ENCODE peak calls at places on chromosomes 16 and 17, in eight cellular contexts. B, T, S, D, L, V, Q and H are unnamed samples.

GRCh38 chr17:47741109-47741792 is 8.2 kb downstream of the TBX21 start:
- DNase-seq in L (no peak), D (no peak), T (no peak), V (no peak), S (peak; percentile 18), Q (no peak), B (no peak), H (no peak)

GRCh38 chr16:73713817-73714495 is 582.7 kb upstream of the PSMD7 start:
- DNase-seq in S (no peak), D (no peak), L (no peak), Q (no peak), V (peak; percentile 53), B (no peak), T (peak; percentile 69), H (peak; percentile 17)

GRCh38 chr17:22505660-22506059 is 813.3 kb downstream of the KCNJ18 start:
- DNase-seq in T (no peak), V (no peak), S (no peak), B (no peak), D (no peak), Q (no peak), L (no peak), H (no peak)

GRCh38 chr16:46996391-46996790 is 22.9 kb upstream of the DNAJA2 start:
- DNase-seq in T (no peak), L (no peak), V (no peak), D (no peak), B (no peak), S (no peak), Q (no peak), H (no peak)

GRCh38 chr17:63973930-63974593 is 1.3 kb upstream of the SCN4A start:
- DNase-seq in D (no peak), V (no peak), S (no peak), B (no peak), Q (no peak), L (no peak), T (no peak), H (no peak)

GRCh38 chr16:80788016-80788415 is 16.4 kb downstream of the CDYL2 start:
- DNase-seq in Q (no peak), L (no peak), D (no peak), T (no peak), V (no peak), S (no peak), B (no peak), H (no peak)

GRCh38 chr17:41308251-41308917 is 725 bp downstream of the KRTAP16-1 start:
- DNase-seq in S (peak; percentile 93), V (no peak), L (no peak), Q (peak; percentile 48), D (peak; percentile 25), T (peak; percentile 1), B (peak; percentile 96), H (peak; percentile 57)

GRCh38 chr16:16861546-16861945 is 482.6 kb downstream of the NPIPA7 start:
- DNase-seq in V (peak; percentile 79), D (peak; percentile 42), S (peak; percentile 11), T (peak; percentile 40), B (no peak), L (peak; percentile 30), Q (no peak), H (peak; percentile 14)

GRCh38 chr16:86590501-86591144 is 12.3 kb downstream of the FOXL1 start:
- DNase-seq in D (no peak), V (peak; percentile 35), Q (no peak), T (no peak), S (no peak), B (no peak), L (no peak), H (no peak)

GRCh38 chr16:67966549-67967182 is 1.8 kb downstream of the SLC12A4 start:
- DNase-seq in V (no peak), S (no peak), D (no peak), L (no peak), Q (no peak), T (no peak), B (peak; percentile 71), H (no peak)

GRCh38 chr17:68450391-68450790 is 6.9 kb downstream of the WIPI1 start:
- DNase-seq in L (no peak), V (no peak), B (no peak), S (no peak), D (no peak), T (no peak), Q (no peak), H (no peak)

GRCh38 chr16:13517856-13518255 is 402.1 kb upstream of the ERCC4 start:
- DNase-seq in B (no peak), V (no peak), S (no peak), D (no peak), T (no peak), Q (no peak), L (no peak), H (no peak)